ENCODE peak calls at places on chromosomes 4 and X, in six cellular contexts. X, L, S, K, W and N are unnamed samples.

GRCh38 chr4:185209031-185209851 is at the start of gene SNX25:
- DNase-seq in X (peak; percentile 73), W (peak; percentile 95), L (peak; percentile 95), K (peak; percentile 47), S (peak; percentile 95), N (peak; percentile 85)

GRCh38 chrX:140983730-140984129 is 18.7 kb upstream of the SPANXB1 start:
- DNase-seq in K (no peak), X (no peak), W (no peak), S (no peak), L (no peak), N (no peak)

GRCh38 chr4:3363411-3364141 is 70.8 kb downstream of the RGS12 start:
- DNase-seq in X (no peak), K (no peak), L (no peak), W (no peak), S (peak; percentile 72), N (no peak)

GRCh38 chr4:77636902-77637301 is 31.3 kb downstream of the CXCL13 start:
- DNase-seq in X (peak; percentile 90), W (no peak), S (no peak), L (no peak), K (peak; percentile 87), N (no peak)

GRCh38 chr4:152735302-152735917 is 44.1 kb downstream of the TIGD4 start:
- DNase-seq in K (peak; percentile 21), S (no peak), W (no peak), X (peak; percentile 54), L (peak; percentile 53), N (peak; percentile 17)

GRCh38 chrX:40152706-40153334 is 55.1 kb upstream of the BCOR start:
- DNase-seq in K (peak; percentile 37), S (peak; percentile 89), X (no peak), L (peak; percentile 48), W (no peak), N (no peak)

GRCh38 chr4:110628321-110629213 is 5.7 kb upstream of the PITX2 start:
- DNase-seq in L (no peak), X (no peak), W (no peak), S (no peak), K (no peak), N (no peak)

GRCh38 chrX:131626681-131627296 is 82.9 kb downstream of the OR13H1 start:
- DNase-seq in S (no peak), W (no peak), K (peak; percentile 35), L (no peak), X (peak; percentile 10), N (no peak)